ENCODE peak calls at places on chromosomes 5 and 9, in four cellular contexts. A is stimulated activated CD8-positive, alpha-beta memory T cell treated with anti-CD3 and anti-CD28 coated beads, Interleukin-12 subunit alpha, Interleukin-12 subunit beta, amount 100 ng/mL, for 1 hour; G is hepatocyte; N is A172. F is an unnamed sample.

GRCh38 chr9:109251080-109251775 is 69.6 kb downstream of the EPB41L4B start:
- DNase-seq in A (no peak), G (peak; percentile 60), N (peak; percentile 51), F (peak; percentile 5)

GRCh38 chr5:92613546-92613945 is 967.5 kb downstream of the NR2F1-AS1 start:
- DNase-seq in N (peak; percentile 67), G (no peak), A (no peak), F (no peak)

GRCh38 chr9:99472916-99473245 is 250.8 kb downstream of the SEC61B start:
- DNase-seq in N (no peak), G (no peak), A (no peak), F (no peak)

GRCh38 chr5:135386886-135387628 is 12.0 kb downstream of the MACROH2A1 start:
- DNase-seq in A (no peak), N (peak; percentile 84), G (peak; percentile 77), F (peak; percentile 80)

GRCh38 chr9:124202447-124202971 is 55.2 kb upstream of the NEK6 start:
- DNase-seq in A (peak; percentile 45), N (no peak), G (no peak), F (peak; percentile 12)

GRCh38 chr5:67807116-67807888 is 408.3 kb upstream of the PIK3R1 start:
- DNase-seq in N (no peak), A (no peak), G (no peak), F (no peak)

GRCh38 chr5:174505621-174506020 is 218.8 kb upstream of the MSX2 start:
- DNase-seq in A (no peak), N (peak; percentile 65), G (no peak), F (peak; percentile 50)

GRCh38 chr5:107337281-107337680 is 333.5 kb downstream of the EFNA5 start:
- DNase-seq in A (no peak), G (peak; percentile 66), N (peak; percentile 66), F (no peak)

GRCh38 chr5:76682395-76682794 is 33.5 kb upstream of the F2R start:
- DNase-seq in G (no peak), A (no peak), N (no peak), F (no peak)

GRCh38 chr9:18159254-18159653 is 314.7 kb upstream of the ADAMTSL1 start:
- DNase-seq in G (no peak), N (no peak), A (no peak), F (no peak)

GRCh38 chr9:842918-843468 is 1.5 kb downstream of the DMRT1 start:
- DNase-seq in G (no peak), A (no peak), N (no peak), F (no peak)

GRCh38 chr9:75229605-75230332 is 141.5 kb downstream of the OSTF1 start:
- DNase-seq in G (peak; percentile 68), N (no peak), A (no peak), F (peak; percentile 67)

GRCh38 chr9:35335164-35335563 is 154.7 kb upstream of the RUSC2 start:
- DNase-seq in N (no peak), G (no peak), A (no peak), F (no peak)

GRCh38 chr9:114805670-114806551 is at the start of gene TNFSF15:
- DNase-seq in G (peak; percentile 74), N (peak; percentile 13), A (no peak), F (peak; percentile 45)

GRCh38 chr9:136437430-136437829 is 2.2 kb downstream of the INPP5E start:
- DNase-seq in N (peak; percentile 35), A (no peak), G (no peak), F (no peak)

GRCh38 chr5:56251918-56252553 is 18.9 kb upstream of the ANKRD55 start:
- DNase-seq in A (no peak), N (no peak), G (no peak), F (no peak)

GRCh38 chr5:169415351-169415750 is 114.4 kb upstream of the SLIT3 start:
- DNase-seq in G (no peak), A (no peak), N (no peak), F (no peak)

GRCh38 chr9:130830199-130830598 is 4.9 kb upstream of the ABL1 start:
- DNase-seq in N (no peak), A (no peak), G (no peak), F (no peak)

GRCh38 chr9:115551396-115551795 is 433.4 kb upstream of the TNC start:
- DNase-seq in N (no peak), A (no peak), G (no peak), F (no peak)

GRCh38 chr5:124365491-124365890 is 380.9 kb downstream of the ZNF608 start:
- DNase-seq in N (no peak), G (no peak), A (no peak), F (no peak)

GRCh38 chr5:179733764-179734126 is 1.1 kb downstream of the MAML1 start:
- DNase-seq in G (no peak), N (no peak), A (no peak), F (no peak)

GRCh38 chr9:95788486-95789110 is 86.9 kb upstream of the ERCC6L2 start:
- DNase-seq in A (no peak), N (no peak), G (no peak), F (no peak)

GRCh38 chr9:35891649-35892048 is 14.4 kb upstream of the HRCT1 start:
- DNase-seq in A (no peak), N (no peak), G (no peak), F (no peak)

GRCh38 chr5:159911349-159911748 is 4.9 kb upstream of the ADRA1B start:
- DNase-seq in N (no peak), A (no peak), G (peak; percentile 39), F (peak; percentile 82)

GRCh38 chr9:137666950-137667670 is 48.3 kb downstream of the EHMT1 start:
- DNase-seq in A (no peak), G (no peak), N (no peak), F (no peak)

GRCh38 chr5:135705230-135705631 is 126.4 kb upstream of the CXCL14 start:
- DNase-seq in N (peak; percentile 97), G (no peak), A (no peak), F (peak; percentile 43)

GRCh38 chr9:35728041-35728971 is 3.7 kb downstream of the TLN1 start:
- DNase-seq in N (peak; percentile 88), G (peak; percentile 66), A (no peak), F (no peak)

GRCh38 chr5:172090976-172091547 is 84.6 kb upstream of the FBXW11 start:
- DNase-seq in N (no peak), A (no peak), G (no peak), F (no peak)

GRCh38 chr9:16816006-16816405 is 54.5 kb downstream of the BNC2 start:
- DNase-seq in N (no peak), G (no peak), A (no peak), F (no peak)

GRCh38 chr5:10682801-10683525 is 78.1 kb downstream of the DAP start:
- DNase-seq in A (no peak), G (no peak), N (no peak), F (no peak)

GRCh38 chr5:151667083-151667482 is 19.6 kb downstream of the SPARC start:
- DNase-seq in N (no peak), A (no peak), G (no peak), F (no peak)

GRCh38 chr9:131270171-131271015 is 5.9 kb downstream of the FAM78A start:
- DNase-seq in A (no peak), G (no peak), N (no peak), F (no peak)

GRCh38 chr5:142125963-142126362 is 17.4 kb downstream of the NDFIP1 start:
- DNase-seq in A (no peak), N (no peak), G (no peak), F (no peak)